ENCODE peak calls at places on chromosomes 5 and 9, in seven cellular contexts. T is heart right ventricle; F is GM03348; I is AG04450; H is CD4-positive, CD25-positive, alpha-beta regulatory T cell; Y is GM23248; V is cardiac muscle cell. A is an unnamed sample.

GRCh38 chr5:141001854-141002666 is 35.8 kb downstream of the PCDHAC2 start:
- DNase-seq in T (no peak), F (peak), I (no peak), H (no peak), Y (peak), V (peak), A (no peak)

GRCh38 chr9:61674465-61674864 is 484.6 kb downstream of the SPATA31A7 start:
- DNase-seq in T (no peak), F (no peak), I (no peak), H (no peak), Y (no peak), V (no peak), A (no peak)

GRCh38 chr9:118438805-118439204 is 734.6 kb downstream of the TLR4 start:
- DNase-seq in T (no peak), F (no peak), I (no peak), H (no peak), Y (no peak), V (no peak), A (no peak)

GRCh38 chr9:36903541-36904435 is 130.3 kb downstream of the PAX5 start:
- DNase-seq in T (no peak), F (no peak), I (no peak), H (no peak), Y (peak), V (peak), A (no peak)

GRCh38 chr9:120876842-120877240 is at the start of gene PHF19:
- DNase-seq in T (peak), F (peak), I (no peak), H (peak), Y (peak), V (peak), A (no peak)

GRCh38 chr9:23677446-23677845 is 148.6 kb downstream of the ELAVL2 start:
- DNase-seq in T (no peak), F (no peak), I (no peak), H (no peak), Y (no peak), V (no peak), A (no peak)

GRCh38 chr9:3473402-3473801 is 52.4 kb downstream of the RFX3 start:
- DNase-seq in T (no peak), F (no peak), I (no peak), H (no peak), Y (no peak), V (no peak), A (no peak)

GRCh38 chr9:89912605-89912953 is 307.8 kb downstream of the GADD45G start:
- DNase-seq in T (no peak), F (no peak), I (no peak), H (no peak), Y (no peak), V (no peak), A (no peak)

GRCh38 chr9:81718244-81718643 is 28.9 kb upstream of the TLE1 start:
- DNase-seq in T (no peak), F (no peak), I (no peak), H (no peak), Y (no peak), V (no peak), A (no peak)

GRCh38 chr5:154519375-154519774 is 41.3 kb upstream of the HAND1 start:
- DNase-seq in T (no peak), F (no peak), I (no peak), H (no peak), Y (peak), V (peak), A (no peak)

GRCh38 chr9:92180669-92181181 is 65.5 kb upstream of the SPTLC1 start:
- DNase-seq in T (no peak), F (peak), I (peak), H (no peak), Y (peak), V (peak), A (no peak)